ENCODE peak calls at places on chromosomes 6 and 20, in eight cellular contexts. M is endothelial cell of umbilical vein, C is transverse colon, Y is choroid plexus epithelial cell, O is A549, P is foreskin fibroblast, E is heart left ventricle, H is hepatocyte. V is an unnamed sample.

GRCh38 chr6:154582696-154583095 is 72.2 kb upstream of the CNKSR3 start:
- DNase-seq in E (no peak), P (no peak), H (no peak), C (no peak), O (no peak), M (no peak), Y (no peak), V (no peak)

GRCh38 chr20:36802326-36803223 is 29.0 kb upstream of the DSN1 start:
- DNase-seq in O (no peak), M (no peak), E (no peak), H (no peak), Y (peak; percentile 34), C (no peak), P (peak; percentile 66), V (peak; percentile 32)

GRCh38 chr6:125363360-125364121 is 61.8 kb upstream of the HDDC2 start:
- DNase-seq in E (peak; percentile 88), P (peak; percentile 54), M (peak; percentile 64), Y (peak; percentile 83), C (peak; percentile 22), H (peak; percentile 78), O (no peak), V (peak; percentile 24)

GRCh38 chr6:157172088-157172768 is 151.1 kb downstream of the TMEM242 start:
- DNase-seq in E (no peak), H (no peak), Y (no peak), C (no peak), P (peak; percentile 40), M (no peak), O (no peak), V (no peak)

GRCh38 chr6:118645395-118645794 is 6.0 kb downstream of the CEP85L start:
- DNase-seq in E (no peak), M (no peak), H (no peak), Y (peak; percentile 19), O (no peak), C (no peak), P (no peak), V (no peak)

GRCh38 chr6:103177800-103178199 is 1681.9 kb downstream of the HACE1 start:
- DNase-seq in P (no peak), Y (no peak), O (no peak), H (no peak), E (no peak), M (no peak), C (no peak), V (peak; percentile 37)

GRCh38 chr6:133040025-133040838 is 200.9 kb upstream of the EYA4 start:
- DNase-seq in O (peak; percentile 4), C (no peak), P (peak; percentile 45), M (peak; percentile 53), E (no peak), H (peak; percentile 18), Y (peak; percentile 74), V (peak; percentile 42)

GRCh38 chr6:157151029-157151428 is 172.3 kb downstream of the TMEM242 start:
- DNase-seq in M (peak; percentile 78), C (no peak), H (no peak), P (no peak), Y (peak; percentile 30), E (no peak), O (no peak), V (no peak)

GRCh38 chr6:156857573-156857972 is 80.4 kb downstream of the ARID1B start:
- DNase-seq in P (peak; percentile 20), E (no peak), Y (peak; percentile 57), M (no peak), H (no peak), C (no peak), O (no peak), V (peak; percentile 76)

GRCh38 chr20:6611911-6612614 is 155.4 kb upstream of the BMP2 start:
- DNase-seq in H (no peak), P (no peak), E (no peak), O (no peak), C (no peak), Y (no peak), M (no peak), V (peak; percentile 81)

GRCh38 chr6:26534681-26535465 is 3.3 kb upstream of the HMGN4 start:
- DNase-seq in P (no peak), M (no peak), Y (no peak), H (no peak), E (no peak), C (peak; percentile 54), O (no peak), V (no peak)

GRCh38 chr6:4510317-4510716 is 265.9 kb upstream of the CDYL start:
- DNase-seq in Y (no peak), E (no peak), C (no peak), O (no peak), M (no peak), H (no peak), P (no peak), V (no peak)

GRCh38 chr6:31652925-31653724 is 664 bp upstream of the BAG6 start:
- DNase-seq in M (no peak), H (peak; percentile 92), P (no peak), C (peak; percentile 91), E (peak; percentile 87), Y (no peak), O (peak; percentile 87), V (no peak)
- TF ChIP-seq CTCF in M (no peak), H (peak; percentile 12), P (no peak), C (no peak), E (no peak), Y (peak; percentile 32), O (no peak), V (no peak)

GRCh38 chr6:42819803-42820508 is 38.1 kb downstream of the BICRAL start:
- DNase-seq in Y (peak; percentile 26), E (no peak), C (no peak), M (no peak), H (no peak), O (peak; percentile 37), P (peak; percentile 54), V (peak; percentile 10)

GRCh38 chr6:42821846-42822245 is 40.0 kb downstream of the BICRAL start:
- DNase-seq in C (no peak), Y (no peak), M (no peak), H (no peak), P (peak; percentile 40), O (no peak), E (no peak), V (peak; percentile 35)

GRCh38 chr6:42821341-42821668 is 39.5 kb downstream of the BICRAL start:
- DNase-seq in H (no peak), O (no peak), Y (no peak), M (no peak), C (no peak), P (no peak), E (no peak), V (no peak)

GRCh38 chr6:42818878-42819277 is 37.0 kb downstream of the BICRAL start:
- DNase-seq in M (no peak), P (no peak), H (no peak), Y (no peak), O (no peak), C (no peak), E (no peak), V (no peak)

GRCh38 chr6:42820509-42821340 is 38.9 kb downstream of the BICRAL start:
- DNase-seq in O (no peak), E (no peak), P (peak; percentile 53), H (no peak), C (no peak), Y (no peak), M (no peak), V (no peak)
- H3K4me3 ChIP-seq in O (no peak overlapping the region), E (no peak overlapping the region), P (no peak overlapping the region), H (no peak overlapping the region), C (no peak overlapping the region), Y (no peak overlapping the region), M (no peak overlapping the region), V (no peak overlapping the region)

DNA sequence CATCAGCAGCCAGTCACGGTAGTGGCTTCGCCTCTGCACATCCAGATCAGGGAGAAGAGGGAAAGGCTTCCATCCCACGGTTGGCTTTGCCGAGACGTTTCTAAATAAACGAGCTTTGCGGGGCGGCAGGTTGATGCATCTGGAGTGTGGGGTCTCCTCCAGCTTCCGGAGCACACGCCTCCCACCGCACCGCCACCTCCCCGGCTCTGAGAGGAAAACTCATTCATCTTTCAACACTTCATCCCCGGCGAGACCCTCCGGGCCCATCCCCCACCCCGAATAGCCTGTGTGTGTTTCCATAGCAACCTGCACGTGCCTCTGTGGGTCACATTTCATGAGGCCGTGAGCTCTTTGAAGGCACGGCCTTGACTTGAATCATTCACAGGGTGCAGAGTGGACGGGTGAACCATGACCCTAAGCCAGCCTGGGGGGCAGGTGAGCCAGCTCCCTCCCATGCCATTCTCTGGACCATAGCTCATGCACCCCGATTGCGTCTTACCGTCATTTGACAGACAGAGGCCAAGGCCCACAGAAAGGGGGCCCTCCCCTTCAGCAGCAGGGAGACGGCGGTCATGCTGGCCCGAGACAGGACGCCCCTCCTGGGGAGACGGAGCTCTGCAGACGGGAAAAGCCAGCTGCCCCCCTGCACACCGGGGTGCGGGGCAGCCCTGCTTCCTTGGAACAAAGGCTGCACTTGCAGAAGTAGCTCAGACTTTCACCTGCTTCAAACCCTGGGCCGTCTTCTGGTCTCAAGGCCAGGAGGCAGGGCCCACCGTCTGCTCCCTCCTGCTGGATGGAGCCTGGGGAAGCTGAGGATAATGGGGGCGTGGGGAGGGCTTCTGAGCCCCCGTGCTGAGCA is 16.3 kb upstream of the CHRNA4 start:
- DNase-seq in E (no peak), P (no peak), M (no peak), O (no peak), C (no peak), H (peak; percentile 33), Y (no peak), V (no peak)
- TF ChIP-seq CTCF in E (no peak), P (no peak), M (no peak), O (no peak), C (no peak), H (no peak), Y (no peak), V (no peak)

DNA sequence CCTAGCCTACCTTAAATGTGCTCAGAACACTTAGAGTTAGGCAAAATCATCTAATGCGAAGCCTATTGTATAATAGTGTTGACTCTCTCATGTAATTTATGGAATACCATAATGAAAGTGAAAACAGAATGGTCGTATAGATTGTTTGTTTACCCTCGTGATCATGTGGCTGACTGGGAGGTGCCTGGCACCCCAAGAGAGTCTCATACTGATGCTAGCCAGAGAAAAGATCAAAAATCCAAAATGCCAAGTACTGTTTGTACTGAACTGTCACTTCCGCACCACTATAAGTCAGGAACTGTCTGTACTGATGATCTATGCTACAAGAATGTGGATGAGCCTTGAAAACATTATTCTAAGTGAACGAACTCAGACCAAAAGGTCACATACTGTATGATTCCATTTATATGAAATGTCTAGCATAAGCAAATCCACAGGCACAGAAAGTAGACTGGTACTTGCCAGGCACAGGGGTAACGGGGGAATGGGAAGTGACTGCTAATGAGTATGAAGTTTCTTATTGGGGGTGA is 22.4 kb downstream of the ZMYND8 start:
- DNase-seq in C (peak; percentile 47), H (peak; percentile 73), Y (peak; percentile 99), O (peak; percentile 77), E (no peak), P (peak; percentile 96), M (peak; percentile 96), V (peak; percentile 93)
- H3K4me3 ChIP-seq in C (no peak overlapping the region), H (no peak overlapping the region), Y (no peak overlapping the region), O (peak overlapping the region; percentile 34), E (no peak overlapping the region), P (no peak overlapping the region), M (no peak overlapping the region), V (peak overlapping the region; percentile 25)

GRCh38 chr6:39189915-39190544 is 39.2 kb downstream of the KCNK5 start:
- DNase-seq in H (peak; percentile 74), O (peak; percentile 36), P (no peak), C (peak; percentile 72), M (no peak), Y (peak; percentile 31), E (no peak), V (peak; percentile 19)
- TF ChIP-seq CTCF in H (peak; percentile 43), O (no peak), P (peak; percentile 16), C (peak; percentile 73), M (peak; percentile 17), Y (peak; percentile 47), E (no peak), V (peak; percentile 45)

V was measured in epithelial cell of esophagus.